ENCODE peak calls at places on chromosomes 5 and 9, in nine cellular contexts. One of them, this sample, is unnamed.

GRCh38 chr5:74516217-74516636 is 124.3 kb downstream of the ENC1 start:
- DNase-seq in Ammon's horn: no peak
- DNase-seq in NCI-H69: peak; percentile 55
- DNase-seq in CD4-positive, alpha-beta T cell: no peak
- DNase-seq in testis: no peak
- DNase-seq in OCI-LY7: no peak
- DNase-seq in NCI-H345: no peak
- DNase-seq in NCI-H2081: no peak
- DNase-seq in right lobe of liver: no peak
- DNase-seq in this sample: no peak

GRCh38 chr9:87606921-87607521 is 109.4 kb downstream of the DAPK1 start:
- DNase-seq in Ammon's horn: no peak
- DNase-seq in NCI-H69: peak; percentile 31
- DNase-seq in CD4-positive, alpha-beta T cell: no peak
- DNase-seq in testis: no peak
- DNase-seq in OCI-LY7: no peak
- DNase-seq in NCI-H345: no peak
- DNase-seq in NCI-H2081: no peak
- DNase-seq in right lobe of liver: no peak
- DNase-seq in this sample: no peak

GRCh38 chr9:78539904-78540303 is 243.0 kb downstream of the PSAT1 start:
- DNase-seq in Ammon's horn: no peak
- DNase-seq in NCI-H69: peak; percentile 68
- DNase-seq in CD4-positive, alpha-beta T cell: no peak
- DNase-seq in testis: no peak
- DNase-seq in OCI-LY7: no peak
- DNase-seq in NCI-H345: no peak
- DNase-seq in NCI-H2081: no peak
- DNase-seq in right lobe of liver: peak; percentile 69
- DNase-seq in this sample: no peak

GRCh38 chr9:134915046-134915930 is 2.4 kb downstream of the FCN1 start:
- DNase-seq in Ammon's horn: no peak
- DNase-seq in NCI-H69: no peak
- DNase-seq in CD4-positive, alpha-beta T cell: no peak
- DNase-seq in testis: no peak
- DNase-seq in OCI-LY7: no peak
- DNase-seq in NCI-H345: no peak
- DNase-seq in NCI-H2081: no peak
- DNase-seq in right lobe of liver: peak; percentile 42
- DNase-seq in this sample: no peak

GRCh38 chr9:3177362-3177761 is 333.5 kb upstream of the PUM3 start:
- DNase-seq in Ammon's horn: no peak
- DNase-seq in NCI-H69: peak; percentile 52
- DNase-seq in CD4-positive, alpha-beta T cell: no peak
- DNase-seq in testis: no peak
- DNase-seq in OCI-LY7: no peak
- DNase-seq in NCI-H345: no peak
- DNase-seq in NCI-H2081: no peak
- DNase-seq in right lobe of liver: no peak
- DNase-seq in this sample: peak; percentile 10

GRCh38 chr5:140073296-140073695 is 30.2 kb upstream of the NRG2 start:
- DNase-seq in Ammon's horn: no peak
- DNase-seq in NCI-H69: no peak
- DNase-seq in CD4-positive, alpha-beta T cell: no peak
- DNase-seq in testis: no peak
- DNase-seq in OCI-LY7: peak; percentile 41
- DNase-seq in NCI-H345: no peak
- DNase-seq in NCI-H2081: peak; percentile 0
- DNase-seq in right lobe of liver: no peak
- DNase-seq in this sample: peak; percentile 25

GRCh38 chr5:3234566-3234965 is 361.1 kb upstream of the IRX1 start:
- DNase-seq in Ammon's horn: no peak
- DNase-seq in NCI-H69: no peak
- DNase-seq in CD4-positive, alpha-beta T cell: no peak
- DNase-seq in testis: no peak
- DNase-seq in OCI-LY7: no peak
- DNase-seq in NCI-H345: no peak
- DNase-seq in NCI-H2081: no peak
- DNase-seq in right lobe of liver: no peak
- DNase-seq in this sample: no peak

GRCh38 chr5:137158691-137159090 is 340.4 kb downstream of the SPOCK1 start:
- DNase-seq in Ammon's horn: no peak
- DNase-seq in NCI-H69: no peak
- DNase-seq in CD4-positive, alpha-beta T cell: no peak
- DNase-seq in testis: no peak
- DNase-seq in OCI-LY7: no peak
- DNase-seq in NCI-H345: no peak
- DNase-seq in NCI-H2081: no peak
- DNase-seq in right lobe of liver: no peak
- DNase-seq in this sample: no peak

GRCh38 chr5:137613554-137614265 is 114.6 kb upstream of the SPOCK1 start:
- DNase-seq in Ammon's horn: no peak
- DNase-seq in NCI-H69: peak; percentile 25
- DNase-seq in CD4-positive, alpha-beta T cell: no peak
- DNase-seq in testis: peak; percentile 8
- DNase-seq in OCI-LY7: no peak
- DNase-seq in NCI-H345: no peak
- DNase-seq in NCI-H2081: no peak
- DNase-seq in right lobe of liver: no peak
- DNase-seq in this sample: peak; percentile 24

GRCh38 chr9:86434039-86434726 is 80.0 kb upstream of the TUT7 start:
- DNase-seq in Ammon's horn: peak; percentile 75
- DNase-seq in NCI-H69: peak; percentile 61
- DNase-seq in CD4-positive, alpha-beta T cell: no peak
- DNase-seq in testis: no peak
- DNase-seq in OCI-LY7: peak; percentile 48
- DNase-seq in NCI-H345: peak; percentile 1
- DNase-seq in NCI-H2081: peak; percentile 39
- DNase-seq in right lobe of liver: no peak
- DNase-seq in this sample: peak; percentile 81

GRCh38 chr9:85212209-85212608 is 529.5 kb downstream of the AGTPBP1 start:
- DNase-seq in Ammon's horn: no peak
- DNase-seq in NCI-H69: no peak
- DNase-seq in CD4-positive, alpha-beta T cell: no peak
- DNase-seq in testis: no peak
- DNase-seq in OCI-LY7: no peak
- DNase-seq in NCI-H345: no peak
- DNase-seq in NCI-H2081: no peak
- DNase-seq in right lobe of liver: no peak
- DNase-seq in this sample: no peak

GRCh38 chr5:179307006-179307800 is 38.1 kb downstream of the ADAMTS2 start:
- DNase-seq in Ammon's horn: no peak
- DNase-seq in NCI-H69: no peak
- DNase-seq in CD4-positive, alpha-beta T cell: no peak
- DNase-seq in testis: no peak
- DNase-seq in OCI-LY7: no peak
- DNase-seq in NCI-H345: no peak
- DNase-seq in NCI-H2081: no peak
- DNase-seq in right lobe of liver: peak; percentile 37
- DNase-seq in this sample: no peak

GRCh38 chr5:127213231-127213630 is 77.4 kb upstream of the MEGF10 start:
- DNase-seq in Ammon's horn: no peak
- DNase-seq in NCI-H69: no peak
- DNase-seq in CD4-positive, alpha-beta T cell: no peak
- DNase-seq in testis: no peak
- DNase-seq in OCI-LY7: no peak
- DNase-seq in NCI-H345: no peak
- DNase-seq in NCI-H2081: no peak
- DNase-seq in right lobe of liver: no peak
- DNase-seq in this sample: no peak

GRCh38 chr5:143791848-143792701 is 19.9 kb upstream of the HMHB1 start:
- DNase-seq in Ammon's horn: peak; percentile 56
- DNase-seq in NCI-H69: peak; percentile 84
- DNase-seq in CD4-positive, alpha-beta T cell: no peak
- DNase-seq in testis: no peak
- DNase-seq in OCI-LY7: no peak
- DNase-seq in NCI-H345: no peak
- DNase-seq in NCI-H2081: no peak
- DNase-seq in right lobe of liver: no peak
- DNase-seq in this sample: no peak

GRCh38 chr5:65066385-65066784 is 297.7 kb downstream of the CWC27 start:
- DNase-seq in Ammon's horn: peak; percentile 53
- DNase-seq in NCI-H69: peak; percentile 96
- DNase-seq in CD4-positive, alpha-beta T cell: no peak
- DNase-seq in testis: peak; percentile 46
- DNase-seq in OCI-LY7: peak; percentile 57
- DNase-seq in NCI-H345: no peak
- DNase-seq in NCI-H2081: no peak
- DNase-seq in right lobe of liver: no peak
- DNase-seq in this sample: no peak

This sample was measured in Kasumi-1.